ENCODE peak calls at places on chromosome X, in four cellular contexts. P is HCT116, B is PC-3, S is GM23248. J is an unnamed sample.
A peak's percentile ranks its signal among the peaks of the same experiment; 100 is the strongest.

GRCh38 chrX:151752847-151753246 is 18.3 kb downstream of the CNGA2 start:
- DNase-seq in P (no peak), S (no peak), B (no peak), J (no peak)

GRCh38 chrX:36684053-36684452 is 324.1 kb upstream of the FAM47C start:
- DNase-seq in B (peak; percentile 5), P (no peak), S (no peak), J (peak; percentile 1)

GRCh38 chrX:13167444-13168207 is 123.2 kb upstream of the FAM9C start:
- DNase-seq in S (peak; percentile 67), P (no peak), B (no peak), J (peak; percentile 78)

GRCh38 chrX:17160971-17161370 is 214.0 kb upstream of the NHS start:
- DNase-seq in S (peak; percentile 8), B (peak; percentile 38), P (no peak), J (no peak)

GRCh38 chrX:125203737-125204578 is 115.7 kb upstream of the TEX13C start:
- DNase-seq in B (peak; percentile 37), P (no peak), S (peak; percentile 20), J (peak; percentile 70)

GRCh38 chrX:134782796-134783195 is 124.5 kb upstream of the PLAC1 start:
- DNase-seq in P (no peak), B (peak; percentile 72), S (peak; percentile 64), J (peak; percentile 19)

GRCh38 chrX:71666240-71667223 is 814 bp upstream of the LOC101059915 start:
- DNase-seq in P (no peak), S (no peak), B (no peak), J (no peak)

GRCh38 chrX:87727615-87728014 is 210.0 kb downstream of the KLHL4 start:
- DNase-seq in B (no peak), P (no peak), S (no peak), J (no peak)

GRCh38 chrX:140733766-140734342 is 24.3 kb downstream of the LINC00632 start:
- DNase-seq in S (peak; percentile 62), P (no peak), B (peak; percentile 59), J (peak; percentile 54)

GRCh38 chrX:16148896-16149295 is 18.4 kb upstream of the MAGEB17 start:
- DNase-seq in S (no peak), P (no peak), B (peak; percentile 88), J (no peak)

GRCh38 chrX:120316587-120317283 is 5.5 kb upstream of the TMEM255A start:
- DNase-seq in S (peak; percentile 52), B (peak; percentile 93), P (peak; percentile 41), J (no peak)

GRCh38 chrX:13994104-13994503 is 35.6 kb downstream of the GEMIN8 start:
- DNase-seq in B (no peak), S (no peak), P (no peak), J (no peak)

GRCh38 chrX:129523076-129524055 is at the start of gene SMARCA1:
- DNase-seq in P (peak; percentile 16), S (peak; percentile 43), B (peak; percentile 12), J (peak; percentile 76)

GRCh38 chrX:122135070-122135469 is 1049.0 kb upstream of the GRIA3 start:
- DNase-seq in B (no peak), S (peak; percentile 16), P (no peak), J (no peak)

GRCh38 chrX:72094894-72095293 is 36.8 kb downstream of the RTL5 start:
- DNase-seq in B (no peak), S (no peak), P (no peak), J (peak; percentile 21)

GRCh38 chrX:110396777-110397176 is 38.1 kb downstream of the RTL9 start:
- DNase-seq in B (peak; percentile 34), P (no peak), S (peak; percentile 33), J (no peak)

GRCh38 chrX:148466292-148466691 is 34.1 kb upstream of the AFF2 start:
- DNase-seq in S (no peak), B (no peak), P (no peak), J (no peak)

GRCh38 chrX:123731258-123731986 is 1.4 kb downstream of the THOC2 start:
- DNase-seq in S (peak; percentile 60), B (peak; percentile 24), P (no peak), J (peak; percentile 37)

GRCh38 chrX:106415276-106415895 is 196.4 kb upstream of the RADX start:
- DNase-seq in S (peak; percentile 43), B (peak; percentile 50), P (peak; percentile 8), J (peak; percentile 43)

GRCh38 chrX:12210196-12210815 is 72.0 kb downstream of the FRMPD4 start:
- DNase-seq in B (peak; percentile 84), P (no peak), S (peak; percentile 48), J (no peak)

GRCh38 chrX:100636321-100636991 is at the start of gene TSPAN6:
- DNase-seq in P (peak; percentile 81), S (peak; percentile 87), B (peak; percentile 91), J (peak; percentile 87)

GRCh38 chrX:74248889-74249288 is 55.1 kb upstream of the ZCCHC13 start:
- DNase-seq in B (no peak), S (peak; percentile 24), P (no peak), J (peak; percentile 9)

GRCh38 chrX:121802881-121803412 is 755.5 kb downstream of the GLUD2 start:
- DNase-seq in B (no peak), P (no peak), S (no peak), J (no peak)

GRCh38 chrX:3119376-3119775 is 78.1 kb downstream of the ARSF start:
- DNase-seq in P (no peak), B (peak; percentile 30), S (no peak), J (no peak)

GRCh38 chrX:53190363-53190960 is 34.5 kb downstream of the KDM5C start:
- DNase-seq in P (no peak), B (no peak), S (peak; percentile 10), J (peak; percentile 39)

GRCh38 chrX:48794993-48795501 is 6.8 kb upstream of the HDAC6 start:
- DNase-seq in P (no peak), B (peak; percentile 61), S (peak; percentile 58), J (no peak)

GRCh38 chrX:14697453-14697852 is 168.1 kb downstream of the GLRA2 start:
- DNase-seq in B (peak; percentile 69), P (peak; percentile 34), S (peak; percentile 26), J (peak; percentile 55)

GRCh38 chrX:153981771-153982533 is 9.4 kb downstream of the TMEM187 start:
- DNase-seq in P (no peak), B (no peak), S (no peak), J (no peak)

GRCh38 chrX:50448565-50448964 is 22.1 kb downstream of the DGKK start:
- DNase-seq in S (peak; percentile 22), B (peak; percentile 81), P (peak; percentile 69), J (no peak)

DNA sequence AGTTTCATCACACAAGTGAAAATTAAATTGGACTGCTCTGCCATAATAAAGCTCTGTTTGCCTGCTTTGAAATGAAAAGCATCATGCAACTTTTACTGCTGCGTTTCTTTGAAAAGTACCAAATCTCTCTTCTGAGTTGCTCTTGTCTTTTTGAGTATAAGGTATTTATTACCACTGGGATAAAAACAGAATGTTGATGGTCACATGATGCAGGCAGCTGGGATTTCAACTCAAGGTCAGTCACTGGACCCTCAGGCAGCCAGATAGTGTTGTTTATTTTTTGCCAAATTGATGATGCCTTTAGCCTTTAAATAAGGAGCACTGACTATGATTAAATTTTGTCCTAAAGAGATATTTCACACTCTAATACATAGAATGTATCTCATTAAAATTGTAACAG is 32.7 kb downstream of the DMD start:
- DNase-seq in S (no peak), P (no peak), B (no peak), J (no peak)
- H3K4me1 ChIP-seq in S (no peaks in the 10 kb centered on the region), P (no peaks in the 10 kb centered on the region), B (no peaks in the 10 kb centered on the region), J (no peaks in the 10 kb centered on the region)

DNA sequence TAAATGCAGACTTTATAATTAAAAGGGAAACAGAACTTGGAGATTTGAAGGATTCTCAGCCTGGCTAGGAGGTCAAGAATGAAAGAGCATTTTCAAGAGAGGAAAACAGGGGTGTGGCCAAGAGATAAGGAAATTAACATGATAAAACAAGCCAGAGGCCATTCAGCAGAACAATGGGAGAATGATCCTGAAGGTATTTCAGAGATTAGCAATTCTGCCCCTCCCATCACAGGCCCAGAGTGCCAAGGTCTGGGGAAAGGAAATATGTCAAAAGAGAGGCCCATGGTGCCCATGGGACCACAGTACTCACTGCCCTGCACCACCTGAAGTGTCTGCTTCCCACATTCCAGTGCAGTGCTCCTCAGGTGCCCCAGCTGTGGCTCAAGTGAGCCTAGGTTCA is 188.5 kb upstream of the STS start:
- DNase-seq in B (no peak), P (no peak), S (no peak), J (peak; percentile 41)
- TF ChIP-seq EZH2phosphoT487 in B (no peak), P (no peak), S (no peak), J (no peak)

DNA sequence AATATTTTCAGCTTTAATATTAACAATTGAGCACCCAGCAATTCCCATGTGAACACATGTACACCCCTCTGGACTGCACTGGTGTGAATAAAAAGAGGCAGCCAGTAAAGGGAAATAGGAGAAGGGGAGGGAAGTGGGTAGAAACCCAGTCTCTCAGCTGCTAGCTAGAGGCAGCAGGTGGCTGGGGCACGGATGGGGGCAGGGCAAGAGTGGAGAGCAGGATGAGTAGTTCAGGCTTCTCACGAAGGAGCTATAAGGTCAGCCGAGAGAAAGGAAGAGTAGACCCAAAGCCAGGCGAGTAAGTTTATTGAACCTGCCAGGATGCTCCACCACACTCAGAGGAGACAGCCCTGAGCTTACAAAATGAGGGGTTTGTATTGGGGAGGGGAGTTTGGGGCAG is 184.8 kb upstream of the MTMR8 start:
- DNase-seq in P (no peak), B (no peak), S (no peak), J (peak; percentile 50)
- H3K4me1 ChIP-seq in P (no peaks in the 10 kb centered on the region), B (no peaks in the 10 kb centered on the region), S (no peaks in the 10 kb centered on the region), J (no peaks in the 10 kb centered on the region)

GRCh38 chrX:108699368-108699767 is 37.0 kb downstream of the IRS4 start:
- DNase-seq in S (peak; percentile 55), P (peak; percentile 16), B (peak; percentile 66), J (peak; percentile 54)
- TF ChIP-seq EZH2phosphoT487 in S (no peak), P (no peak), B (no peak), J (no peak)

GRCh38 chrX:130933358-130933757 is 30.3 kb upstream of the ENOX2 start:
- DNase-seq in S (no peak), P (no peak), B (no peak), J (no peak)
- H3K4me1 ChIP-seq in S (no peaks in the 10 kb centered on the region), P (no peaks in the 10 kb centered on the region), B (no peaks in the 10 kb centered on the region), J (no peaks in the 10 kb centered on the region)

GRCh38 chrX:22740836-22741235 is 258.9 kb upstream of the DDX53 start:
- DNase-seq in P (no peak), B (no peak), S (no peak), J (no peak)
- TF ChIP-seq EZH2phosphoT487 in P (no peak), B (no peak), S (no peak), J (no peak)

GRCh38 chrX:37800762-37801161 is 20.9 kb downstream of the CYBB start:
- DNase-seq in P (no peak), S (no peak), B (no peak), J (no peak)
- H3K4me1 ChIP-seq in P (no peaks in the 10 kb centered on the region), S (no peaks in the 10 kb centered on the region), B (no peaks in the 10 kb centered on the region), J (no peaks in the 10 kb centered on the region)